ENCODE peak calls at places on chromosome 19, in nine cellular contexts. D is Daoy, K is nucleus accumbens, B is cerebellar cortex, U is EL, Y is cardiac muscle cell, T is endothelial cell, C is choroid plexus epithelial cell, H is AG04450. E is an unnamed sample.

GRCh38 chr19:35332817-35333216 is 3.8 kb downstream of the CD22 start:
- DNase-seq in D (peak), K (no peak), B (no peak), U (no peak), Y (no peak), T (no peak), C (no peak), H (no peak), E (no peak)

GRCh38 chr19:4495471-4495870 is 22.8 kb downstream of the PLIN4 start:
- DNase-seq in D (no peak), K (no peak), B (no peak), U (no peak), Y (no peak), T (no peak), C (no peak), H (no peak), E (no peak)

GRCh38 chr19:53394974-53395839 is at the start of gene ZNF765:
- DNase-seq in D (peak), K (peak), B (peak), U (peak), Y (peak), T (peak), C (peak), H (peak), E (peak)

GRCh38 chr19:28966737-28967401 is 246.1 kb downstream of the UQCRFS1 start:
- DNase-seq in D (peak), K (no peak), B (no peak), U (peak), Y (peak), T (no peak), C (peak), H (no peak), E (no peak)

GRCh38 chr19:53881482-53882390 is at the start of gene PRKCG:
- DNase-seq in D (peak), K (peak), B (peak), U (peak), Y (no peak), T (peak), C (no peak), H (no peak), E (peak)

GRCh38 chr19:11693505-11694499 is 44.9 kb downstream of the ZNF823 start:
- DNase-seq in D (peak), K (no peak), B (peak), U (peak), Y (peak), T (no peak), C (peak), H (no peak), E (peak)

GRCh38 chr19:7483720-7484201 is 5.1 kb downstream of the PEX11G start:
- DNase-seq in D (no peak), K (no peak), B (no peak), U (no peak), Y (peak), T (no peak), C (no peak), H (no peak), E (no peak)

GRCh38 chr19:15149704-15150103 is 42.5 kb downstream of the SYDE1 start:
- DNase-seq in D (no peak), K (no peak), B (peak), U (no peak), Y (no peak), T (no peak), C (no peak), H (no peak), E (no peak)

GRCh38 chr19:49407482-49408015 is 15.7 kb downstream of the PTH2 start:
- DNase-seq in D (no peak), K (no peak), B (no peak), U (no peak), Y (no peak), T (no peak), C (no peak), H (no peak), E (no peak)

GRCh38 chr19:897442-898039 is 4.3 kb downstream of the RNU6-9 start:
- DNase-seq in D (no peak), K (no peak), B (no peak), U (no peak), Y (no peak), T (no peak), C (no peak), H (no peak), E (no peak)

GRCh38 chr19:56810260-56810659 is 30.3 kb downstream of the PEG3 start:
- DNase-seq in D (no peak), K (no peak), B (no peak), U (no peak), Y (no peak), T (no peak), C (no peak), H (no peak), E (no peak)

GRCh38 chr19:8569066-8569761 is 8.0 kb downstream of the MYO1F start:
- DNase-seq in D (peak), K (no peak), B (no peak), U (peak), Y (peak), T (no peak), C (peak), H (peak), E (no peak)

GRCh38 chr19:579111-579841 is 6.9 kb downstream of the BSG start:
- DNase-seq in D (no peak), K (no peak), B (no peak), U (no peak), Y (no peak), T (no peak), C (no peak), H (no peak), E (no peak)

E was measured in D341Med.